ENCODE peak calls at places on chromosomes 3 and 15, in five cellular contexts. W, Z, O, U and G are unnamed samples.

GRCh38 chr3:192887047-192887446 is 30.6 kb downstream of the MB21D2 start:
- DNase-seq in O (peak), U (peak), W (peak), Z (peak), G (peak)

GRCh38 chr15:48962662-48963523 is 826 bp downstream of the SHC4 start:
- DNase-seq in Z (no peak), W (no peak), U (peak), O (peak), G (no peak)

GRCh38 chr3:130961458-130961857 is 65.2 kb downstream of the ASTE1 start:
- DNase-seq in Z (no peak), W (no peak), O (no peak), U (no peak), G (no peak)

GRCh38 chr3:185631508-185632206 is 45.6 kb downstream of the SENP2 start:
- DNase-seq in O (no peak), U (no peak), W (no peak), Z (no peak), G (no peak)

GRCh38 chr3:177835008-177835407 is 637.7 kb upstream of the TBL1XR1 start:
- DNase-seq in U (no peak), Z (peak), O (peak), W (peak), G (no peak)

GRCh38 chr3:73547427-73548036 is 77.2 kb downstream of the PDZRN3 start:
- DNase-seq in W (no peak), O (peak), Z (peak), U (peak), G (peak)

GRCh38 chr3:126259411-126260391 is 79.3 kb upstream of the ALDH1L1 start:
- DNase-seq in O (peak), W (peak), U (peak), Z (no peak), G (no peak)

GRCh38 chr3:123872621-123873020 is 11.5 kb downstream of the MYLK start:
- DNase-seq in U (no peak), Z (no peak), O (no peak), W (no peak), G (no peak)

GRCh38 chr15:27704939-27705514 is 394.1 kb downstream of the OCA2 start:
- DNase-seq in U (no peak), O (no peak), Z (no peak), W (no peak), G (no peak)

GRCh38 chr3:66153961-66154923 is 66.6 kb upstream of the SLC25A26 start:
- DNase-seq in U (no peak), O (peak), Z (no peak), W (no peak), G (no peak)

GRCh38 chr15:31156226-31156625 is 54.7 kb upstream of the TRPM1 start:
- DNase-seq in Z (no peak), U (no peak), W (no peak), O (no peak), G (no peak)

GRCh38 chr3:171585029-171585428 is 124.8 kb upstream of the TNIK start:
- DNase-seq in O (no peak), W (no peak), Z (no peak), U (no peak), G (no peak)

GRCh38 chr3:125059488-125060245 is 3.9 kb upstream of the HEG1 start:
- DNase-seq in U (no peak), O (no peak), W (no peak), Z (no peak), G (peak)

GRCh38 chr15:100671858-100672543 is 69.6 kb downstream of the ASB7 start:
- DNase-seq in U (no peak), W (peak), Z (no peak), O (peak), G (no peak)

GRCh38 chr3:119309591-119309990 is 15.4 kb downstream of the ARHGAP31 start:
- DNase-seq in Z (no peak), W (no peak), O (no peak), U (no peak), G (no peak)

GRCh38 chr15:63322541-63322940 is 45.1 kb downstream of the APH1B start:
- DNase-seq in Z (peak), W (no peak), U (peak), O (peak), G (peak)

GRCh38 chr3:172323894-172324590 is 124.2 kb downstream of the GHSR start:
- DNase-seq in Z (peak), U (no peak), W (peak), O (peak), G (no peak)

GRCh38 chr3:72448858-72449257 is 399.4 kb downstream of the SHQ1 start:
- DNase-seq in O (no peak), U (no peak), Z (no peak), W (no peak), G (no peak)

GRCh38 chr3:133833880-133834620 is 28.4 kb downstream of the SRPRB start:
- DNase-seq in U (no peak), W (no peak), O (no peak), Z (no peak), G (no peak)

GRCh38 chr3:73710340-73710739 is 85.6 kb upstream of the PDZRN3 start:
- DNase-seq in U (no peak), Z (no peak), W (no peak), O (no peak), G (no peak)

GRCh38 chr3:146283796-146284485 is 33.0 kb upstream of the PLSCR4 start:
- DNase-seq in Z (no peak), O (no peak), W (no peak), U (peak), G (no peak)

GRCh38 chr3:126847061-126847460 is 135.9 kb upstream of the PLXNA1 start:
- DNase-seq in U (no peak), O (no peak), W (no peak), Z (no peak), G (no peak)

GRCh38 chr3:9915252-9916141 is 1.4 kb upstream of the IL17RC start:
- DNase-seq in O (peak), Z (no peak), W (no peak), U (peak), G (peak)

GRCh38 chr3:190306513-190307163 is 15.6 kb downstream of the CLDN1 start:
- DNase-seq in Z (no peak), O (peak), W (peak), U (peak), G (peak)

GRCh38 chr15:58748787-58749531 is 548 bp downstream of the ADAM10 start:
- DNase-seq in U (peak), O (peak), Z (no peak), W (peak), G (peak)

GRCh38 chr3:69012111-69012835 is 1.2 kb downstream of the EOGT start:
- DNase-seq in U (peak), Z (no peak), O (peak), W (no peak), G (peak)

GRCh38 chr3:177210744-177211502 is 13.6 kb upstream of the TBL1XR1 start:
- DNase-seq in Z (no peak), O (no peak), W (no peak), U (no peak), G (no peak)

GRCh38 chr3:2661078-2661477 is 449.1 kb downstream of the IL5RA start:
- DNase-seq in W (no peak), Z (no peak), U (no peak), O (peak), G (no peak)

GRCh38 chr3:177237206-177237605 is 39.9 kb upstream of the TBL1XR1 start:
- DNase-seq in U (no peak), W (no peak), O (peak), Z (no peak), G (peak)

GRCh38 chr3:30650348-30650995 is 44.1 kb downstream of the TGFBR2 start:
- DNase-seq in U (no peak), W (no peak), O (no peak), Z (no peak), G (no peak)

GRCh38 chr3:47664519-47664918 is 85.9 kb upstream of the CSPG5 start:
- DNase-seq in Z (no peak), U (no peak), O (peak), W (peak), G (no peak)

GRCh38 chr3:55471084-55471483 is 16.0 kb downstream of the WNT5A start:
- DNase-seq in U (no peak), W (no peak), Z (no peak), O (no peak), G (no peak)

GRCh38 chr3:55471522-55472280 is 15.4 kb downstream of the WNT5A start:
- DNase-seq in Z (no peak), W (no peak), O (no peak), U (no peak), G (no peak)

GRCh38 chr3:55476515-55476914 is 10.6 kb downstream of the WNT5A start:
- DNase-seq in O (peak), U (no peak), W (no peak), Z (peak), G (no peak)

GRCh38 chr3:55473788-55474187 is 13.3 kb downstream of the WNT5A start:
- DNase-seq in U (no peak), W (no peak), O (no peak), Z (no peak), G (no peak)

DNA sequence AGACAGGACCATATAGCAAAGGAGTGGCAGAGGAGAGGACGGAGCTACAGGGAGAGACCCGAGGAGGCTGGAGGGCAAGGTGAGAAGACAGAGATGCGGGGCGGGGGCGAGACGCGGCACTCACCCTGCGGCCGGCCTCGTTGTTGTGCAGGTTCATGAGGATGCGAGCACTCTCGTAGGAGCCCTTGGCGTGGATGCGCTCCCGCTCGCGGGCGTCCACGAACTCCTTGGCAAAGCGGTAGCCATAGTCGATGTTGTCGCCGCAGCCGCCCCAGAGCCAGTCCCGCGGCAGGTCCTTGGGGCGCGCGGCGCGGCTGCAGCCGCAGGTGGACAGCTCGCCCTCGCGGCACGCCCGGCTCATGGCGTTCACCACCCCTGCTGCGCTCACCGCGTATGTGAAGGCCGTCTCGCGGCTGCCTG is 12.9 kb downstream of the WNT5A start:
- DNase-seq in W (no peak), U (no peak), Z (no peak), O (no peak), G (no peak)
- H3K4me3 ChIP-seq in W (no peak), U (no peak), Z (peak), O (no peak), G (no peak)

GRCh38 chr15:77063249-77063648 is 7.7 kb downstream of the TSPAN3 start:
- DNase-seq in U (no peak), Z (no peak), O (no peak), W (no peak), G (no peak)

GRCh38 chr15:77057650-77058049 is 13.3 kb downstream of the TSPAN3 start:
- DNase-seq in U (no peak), W (no peak), Z (no peak), O (no peak), G (no peak)

GRCh38 chr15:77059761-77060345 is 11.1 kb downstream of the TSPAN3 start:
- DNase-seq in Z (no peak), O (peak), W (no peak), U (no peak), G (no peak)

GRCh38 chr15:77058468-77058867 is 12.4 kb downstream of the TSPAN3 start:
- DNase-seq in W (no peak), U (no peak), O (no peak), Z (no peak), G (no peak)

DNA sequence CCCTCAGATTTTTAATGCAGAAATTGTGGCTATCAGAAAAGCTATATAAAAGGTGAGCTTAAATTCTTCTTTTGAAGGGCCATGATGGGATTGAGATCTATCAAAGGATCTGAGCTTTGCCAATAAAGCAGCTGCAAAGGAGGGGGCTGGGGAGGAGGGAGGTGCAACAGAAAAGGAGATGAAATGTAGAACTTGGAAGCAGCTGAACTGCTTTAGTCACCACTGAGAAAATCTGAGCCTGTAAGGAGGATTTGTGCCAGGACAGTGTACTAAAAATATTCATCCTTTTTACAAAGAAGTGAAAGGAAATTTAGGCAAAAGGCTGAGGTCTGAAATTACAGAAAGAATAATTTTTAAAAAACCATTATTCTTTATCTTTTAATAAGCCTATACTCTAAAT is 10.3 kb downstream of the TSPAN3 start:
- DNase-seq in Z (no peak), O (peak), W (no peak), U (no peak), G (no peak)
- H3K4me3 ChIP-seq in Z (no peak), O (no peak), W (no peak), U (peak), G (no peak)

DNA sequence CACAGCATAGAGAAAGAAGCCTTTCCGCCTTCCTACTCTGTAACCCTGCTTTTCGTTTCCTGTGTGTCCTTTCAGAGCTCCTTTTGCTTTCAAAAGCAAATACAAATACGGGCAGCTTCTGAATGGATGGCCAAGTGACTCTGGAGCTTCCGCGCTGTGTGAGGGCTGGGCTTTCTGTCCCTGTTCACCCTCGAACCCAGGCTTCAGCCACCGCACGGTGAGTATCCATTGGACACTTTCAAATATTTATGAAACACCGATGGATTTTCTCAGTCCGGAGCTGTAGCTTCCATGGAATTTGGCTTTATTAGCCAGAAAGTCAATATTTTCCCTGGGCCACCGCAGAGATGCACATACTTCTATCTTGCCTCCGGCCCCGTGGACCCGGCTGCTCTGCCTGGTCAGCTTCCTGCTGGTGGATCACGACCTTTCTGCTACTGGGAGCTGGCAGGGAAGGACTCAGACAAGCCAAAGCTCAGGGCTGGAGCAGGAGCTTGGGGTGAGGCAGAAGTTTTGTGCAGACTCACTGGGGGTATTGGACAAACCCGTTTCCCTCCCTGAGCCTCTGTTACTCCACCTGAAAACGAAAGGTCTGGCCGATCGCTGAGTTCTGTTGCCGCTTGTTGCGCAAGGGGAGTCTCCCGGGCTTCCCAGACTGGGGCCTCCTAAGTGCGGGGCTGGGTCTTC is 63.6 kb downstream of the LINGO1 start:
- DNase-seq in W (no peak), Z (no peak), O (peak), U (peak), G (peak)
- H3K4me3 ChIP-seq in W (no peak), Z (no peak), O (no peak), U (no peak), G (no peak)

DNA sequence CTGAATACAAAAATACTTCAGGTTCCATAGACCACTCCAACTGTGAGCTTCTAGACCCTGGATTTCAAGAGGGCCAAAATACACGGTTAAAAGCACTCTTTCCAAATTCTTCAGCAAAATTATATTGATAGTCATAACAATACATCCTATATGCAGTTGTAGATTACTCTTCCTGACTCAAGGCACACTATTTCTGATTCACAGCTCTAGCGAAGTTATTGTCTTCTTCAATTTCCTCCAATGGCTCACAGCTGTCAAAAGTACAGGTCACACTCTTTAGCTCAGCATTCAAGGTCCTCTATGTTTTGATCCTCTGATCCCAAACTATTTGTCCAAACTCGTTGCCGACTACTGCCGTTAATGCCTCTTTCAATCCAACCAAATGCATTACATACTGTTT is 13.5 kb upstream of the CCDC80 start:
- DNase-seq in U (no peak), Z (no peak), O (no peak), W (no peak), G (no peak)
- H3K4me3 ChIP-seq in U (no peak), Z (no peak), O (no peak), W (no peak), G (no peak)

GRCh38 chr3:52892625-52893311 is 4.6 kb downstream of the STIMATE start:
- DNase-seq in Z (no peak), U (no peak), W (no peak), O (peak), G (peak)
- H3K4me3 ChIP-seq in Z (no peak), U (no peak), W (no peak), O (no peak), G (peak)

GRCh38 chr3:49867871-49868321 is 1.8 kb downstream of the CAMKV start:
- DNase-seq in W (peak), O (peak), Z (peak), U (peak), G (no peak)
- H3K4me3 ChIP-seq in W (no peak), O (no peak), Z (no peak), U (no peak), G (no peak)

DNA sequence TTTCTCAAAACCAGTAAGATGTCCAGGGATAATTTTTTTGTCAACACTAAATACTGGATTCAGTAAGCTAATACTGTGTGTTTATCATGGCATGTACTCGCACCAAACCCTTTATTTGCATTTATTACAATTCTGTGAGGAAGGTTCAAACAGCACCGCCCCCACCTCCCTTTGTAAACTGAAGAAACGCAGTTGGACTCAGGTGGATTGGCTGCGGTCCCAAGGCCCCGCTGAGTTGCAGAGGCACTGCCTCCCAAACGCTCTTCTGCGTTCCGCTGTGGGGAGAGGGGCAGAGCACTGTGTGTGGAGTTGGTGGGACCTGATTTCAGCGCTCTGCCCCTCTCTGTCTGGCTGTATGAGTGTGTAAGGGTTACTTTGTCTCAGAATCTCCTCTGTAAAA is 1.2 kb downstream of the RCCD1 start:
- DNase-seq in U (no peak), O (no peak), W (peak), Z (no peak), G (peak)
- H3K4me3 ChIP-seq in U (no peak), O (no peak), W (peak), Z (no peak), G (no peak)

DNA sequence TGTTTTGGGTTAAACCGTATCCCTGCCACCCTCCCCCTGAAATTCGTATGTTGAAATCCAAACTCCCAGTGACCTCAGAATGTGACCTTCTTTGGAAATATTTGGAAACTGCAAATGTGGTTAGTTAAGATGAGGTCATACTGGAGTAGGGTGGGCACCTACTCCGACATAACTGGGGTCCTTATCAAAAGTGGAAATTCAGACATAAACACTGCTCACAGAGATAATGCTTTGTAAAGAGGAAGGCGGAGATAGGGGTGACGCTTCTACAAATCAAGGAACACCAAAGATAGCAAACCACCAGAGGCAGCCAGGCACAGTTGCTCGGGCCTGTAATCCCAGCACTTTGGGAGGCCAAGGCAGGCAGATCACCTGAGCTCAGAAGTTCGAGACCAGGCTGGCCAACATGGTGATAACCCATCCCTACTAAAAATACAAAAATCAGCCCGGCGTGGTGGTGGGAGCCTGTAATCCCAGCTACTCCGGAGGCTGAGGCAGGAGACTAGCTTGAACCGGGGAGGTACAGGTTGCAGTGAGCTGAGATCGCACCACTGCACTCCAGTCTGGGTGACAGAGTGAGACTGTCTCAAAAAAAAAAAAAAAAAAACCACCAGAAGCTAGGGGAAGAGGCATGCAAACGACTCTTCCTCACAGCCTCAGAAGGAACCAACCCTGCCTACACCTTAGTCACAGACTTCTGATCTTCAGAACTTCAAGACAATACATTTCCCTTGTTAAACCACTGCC is 51.1 kb upstream of the CHD2 start:
- DNase-seq in W (no peak), U (no peak), Z (peak), O (peak), G (no peak)
- H3K4me3 ChIP-seq in W (no peak), U (no peak), Z (no peak), O (no peak), G (no peak)

GRCh38 chr15:89365457-89366055 is 30.9 kb upstream of the POLG start:
- DNase-seq in U (no peak), O (no peak), W (no peak), Z (no peak), G (no peak)

GRCh38 chr15:89368566-89369223 is 34.1 kb upstream of the POLG start:
- DNase-seq in W (no peak), Z (no peak), O (no peak), U (no peak), G (no peak)

GRCh38 chr15:89369548-89369947 is 34.9 kb upstream of the POLG start:
- DNase-seq in U (no peak), O (no peak), Z (no peak), W (no peak), G (no peak)

GRCh38 chr15:89366656-89367393 is 32.2 kb upstream of the POLG start:
- DNase-seq in Z (no peak), U (no peak), W (no peak), O (no peak), G (no peak)

GRCh38 chr15:89367485-89368451 is 33.1 kb upstream of the POLG start:
- DNase-seq in O (no peak), W (peak), U (no peak), Z (no peak), G (no peak)
- H3K4me3 ChIP-seq in O (no peak), W (peak), U (no peak), Z (no peak), G (peak)